ENCODE peak calls at places on chromosomes 1 and 21, in four cellular contexts. One of them, this sample, is unnamed.

GRCh38 chr1:162987866-162988265 is 81.3 kb upstream of the RGS4 start:
- DNase-seq in cardiac muscle cell: no peak
- DNase-seq in Calu3: no peak
- DNase-seq in stomach: no peak
- DNase-seq in this sample: peak; percentile 83

GRCh38 chr1:63920154-63921117 is 146.6 kb downstream of the ROR1 start:
- DNase-seq in Calu3: peak; percentile 63
- DNase-seq in stomach: no peak
- DNase-seq in cardiac muscle cell: peak; percentile 90
- DNase-seq in this sample: peak; percentile 57

GRCh38 chr1:38536089-38536488 is 323.5 kb downstream of the RRAGC start:
- DNase-seq in stomach: no peak
- DNase-seq in cardiac muscle cell: no peak
- DNase-seq in Calu3: no peak
- DNase-seq in this sample: no peak

GRCh38 chr1:68107771-68108170 is 57.3 kb upstream of the DIRAS3 start:
- DNase-seq in Calu3: peak; percentile 13
- DNase-seq in stomach: no peak
- DNase-seq in cardiac muscle cell: peak; percentile 54
- DNase-seq in this sample: peak; percentile 54

GRCh38 chr21:28069446-28069845 is 923.2 kb downstream of the LTN1 start:
- DNase-seq in Calu3: no peak
- DNase-seq in cardiac muscle cell: peak; percentile 94
- DNase-seq in stomach: no peak
- DNase-seq in this sample: no peak

GRCh38 chr1:172397221-172397620 is 23.3 kb upstream of the C1orf105 start:
- DNase-seq in stomach: no peak
- DNase-seq in Calu3: no peak
- DNase-seq in cardiac muscle cell: peak; percentile 65
- DNase-seq in this sample: peak; percentile 36

GRCh38 chr21:18023099-18023498 is 203.9 kb upstream of the C21orf91 start:
- DNase-seq in stomach: no peak
- DNase-seq in Calu3: no peak
- DNase-seq in cardiac muscle cell: no peak
- DNase-seq in this sample: no peak

GRCh38 chr1:30740952-30741894 is 16.4 kb downstream of the LAPTM5 start:
- DNase-seq in cardiac muscle cell: no peak
- DNase-seq in stomach: no peak
- DNase-seq in Calu3: peak; percentile 46
- DNase-seq in this sample: peak; percentile 31

GRCh38 chr1:33641099-33641830 is 168.8 kb downstream of the ZSCAN20 start:
- DNase-seq in stomach: no peak
- DNase-seq in cardiac muscle cell: peak; percentile 23
- DNase-seq in Calu3: no peak
- DNase-seq in this sample: peak; percentile 45

GRCh38 chr1:54681396-54681795 is 34.3 kb upstream of the TTC4 start:
- DNase-seq in cardiac muscle cell: peak; percentile 19
- DNase-seq in stomach: no peak
- DNase-seq in Calu3: no peak
- DNase-seq in this sample: no peak

GRCh38 chr1:93490357-93490756 is 42.4 kb downstream of the FNBP1L start:
- DNase-seq in stomach: no peak
- DNase-seq in cardiac muscle cell: no peak
- DNase-seq in Calu3: no peak
- DNase-seq in this sample: no peak

GRCh38 chr1:209106237-209106741 is 477.2 kb upstream of the CAMK1G start:
- DNase-seq in Calu3: no peak
- DNase-seq in cardiac muscle cell: peak; percentile 10
- DNase-seq in stomach: no peak
- DNase-seq in this sample: peak; percentile 75

GRCh38 chr21:37915941-37916794 is at the start of gene KCNJ6:
- DNase-seq in Calu3: no peak
- DNase-seq in cardiac muscle cell: peak; percentile 50
- DNase-seq in stomach: peak; percentile 35
- DNase-seq in this sample: peak; percentile 48

GRCh38 chr1:24311731-24312130 is 7.4 kb upstream of the GRHL3 start:
- DNase-seq in Calu3: no peak
- DNase-seq in stomach: no peak
- DNase-seq in cardiac muscle cell: no peak
- DNase-seq in this sample: no peak

GRCh38 chr1:225710804-225711203 is 57.9 kb upstream of the ENAH start:
- DNase-seq in cardiac muscle cell: peak; percentile 47
- DNase-seq in stomach: no peak
- DNase-seq in Calu3: no peak
- DNase-seq in this sample: peak; percentile 97

GRCh38 chr1:77683836-77684148 is 1.3 kb upstream of the ZZZ3 start:
- DNase-seq in cardiac muscle cell: no peak
- DNase-seq in stomach: no peak
- DNase-seq in Calu3: no peak
- DNase-seq in this sample: no peak

GRCh38 chr1:89832481-89833127 is 11.8 kb downstream of the LRRC8D start:
- DNase-seq in Calu3: no peak
- DNase-seq in stomach: no peak
- DNase-seq in cardiac muscle cell: no peak
- DNase-seq in this sample: no peak

DNA sequence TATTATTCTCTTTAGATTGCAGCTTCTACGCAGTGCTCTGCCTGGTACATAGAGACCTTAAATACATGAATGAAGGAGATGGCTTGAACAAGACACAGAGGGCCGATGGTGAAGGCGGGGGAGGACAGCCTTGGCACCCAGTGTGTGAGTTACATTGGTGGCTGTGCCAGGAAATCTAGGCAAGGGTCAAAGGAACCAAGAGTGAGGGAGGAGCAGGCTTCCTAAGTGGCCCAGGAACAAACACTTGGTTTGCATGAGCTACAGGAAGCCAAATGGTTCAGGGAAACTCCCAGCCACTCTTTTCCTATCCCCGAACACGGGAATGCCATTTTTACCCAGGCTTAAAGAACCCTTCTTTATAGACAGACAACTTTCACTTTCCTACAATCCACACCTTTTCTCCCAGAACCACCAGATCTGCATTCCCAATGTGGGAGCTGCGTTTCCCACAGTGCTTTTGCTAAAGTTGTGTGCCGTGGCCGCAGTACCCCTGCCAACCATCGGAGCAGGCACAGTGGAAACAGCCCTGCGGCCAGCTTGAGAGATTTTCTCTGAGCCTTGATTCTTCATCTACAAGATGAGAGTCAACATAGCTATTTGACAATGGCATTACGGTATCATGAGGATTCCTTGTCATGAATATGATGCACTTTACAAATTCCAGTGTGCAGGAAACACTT is 3.5 kb upstream of the CLEC20A start:
- DNase-seq in Calu3: no peak
- DNase-seq in cardiac muscle cell: no peak
- DNase-seq in stomach: no peak
- DNase-seq in this sample: no peak
- TF ChIP-seq CTCF in Calu3: no peak
- TF ChIP-seq CTCF in cardiac muscle cell: no peak
- TF ChIP-seq CTCF in stomach: peak; percentile 5
- TF ChIP-seq CTCF in this sample: peak; percentile 18

GRCh38 chr1:9691726-9692125 is 40.2 kb downstream of the PIK3CD start:
- DNase-seq in Calu3: no peak
- DNase-seq in cardiac muscle cell: no peak
- DNase-seq in stomach: no peak
- DNase-seq in this sample: no peak
- TF ChIP-seq CTCF in Calu3: no peak
- TF ChIP-seq CTCF in cardiac muscle cell: no peak
- TF ChIP-seq CTCF in stomach: no peak
- TF ChIP-seq CTCF in this sample: no peak

GRCh38 chr21:43818685-43819084 is 29.3 kb downstream of the RRP1 start:
- DNase-seq in cardiac muscle cell: no peak
- DNase-seq in Calu3: no peak
- DNase-seq in stomach: no peak
- DNase-seq in this sample: no peak

GRCh38 chr21:43817157-43818086 is 28.0 kb downstream of the RRP1 start:
- DNase-seq in Calu3: no peak
- DNase-seq in stomach: no peak
- DNase-seq in cardiac muscle cell: no peak
- DNase-seq in this sample: no peak

GRCh38 chr21:43815107-43815742 is 25.8 kb downstream of the RRP1 start:
- DNase-seq in Calu3: peak; percentile 32
- DNase-seq in stomach: no peak
- DNase-seq in cardiac muscle cell: no peak
- DNase-seq in this sample: no peak

GRCh38 chr21:43815991-43816390 is 26.6 kb downstream of the RRP1 start:
- DNase-seq in Calu3: no peak
- DNase-seq in cardiac muscle cell: no peak
- DNase-seq in stomach: no peak
- DNase-seq in this sample: no peak

GRCh38 chr21:43816611-43817071 is 27.3 kb downstream of the RRP1 start:
- DNase-seq in cardiac muscle cell: no peak
- DNase-seq in stomach: no peak
- DNase-seq in Calu3: no peak
- DNase-seq in this sample: no peak
- TF ChIP-seq CTCF in cardiac muscle cell: no peak
- TF ChIP-seq CTCF in stomach: no peak
- TF ChIP-seq CTCF in Calu3: no peak
- TF ChIP-seq CTCF in this sample: no peak

DNA sequence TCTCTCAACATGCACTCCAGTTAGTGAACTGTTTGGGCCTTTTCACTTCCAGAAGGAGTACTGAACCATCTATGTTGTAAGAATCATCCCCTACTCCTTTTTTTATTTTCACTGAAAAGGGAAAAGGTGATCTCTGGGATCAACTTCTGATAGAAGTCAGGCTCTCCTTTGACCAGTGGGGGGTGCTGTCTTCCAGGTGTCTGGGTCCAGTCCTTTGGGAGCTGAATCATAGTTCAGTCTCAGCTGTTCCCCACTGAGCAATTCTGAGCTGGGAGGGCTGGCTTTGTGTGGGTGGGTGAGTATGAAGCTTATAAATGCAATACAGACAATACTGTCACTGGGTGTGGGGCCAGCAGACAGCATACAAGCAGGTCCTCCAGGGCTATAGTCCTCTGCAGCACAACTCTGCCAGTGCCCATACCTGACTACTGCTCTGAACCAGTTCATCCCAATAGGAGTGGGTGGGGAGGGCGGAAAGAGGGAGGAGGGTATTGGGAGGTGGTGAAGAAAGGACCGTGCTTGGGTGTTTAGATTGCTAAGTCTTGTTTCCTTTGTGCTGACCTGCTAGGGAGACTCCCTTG is 12.5 kb upstream of the SARS1 start:
- DNase-seq in stomach: peak; percentile 34
- DNase-seq in cardiac muscle cell: peak; percentile 78
- DNase-seq in Calu3: peak; percentile 55
- DNase-seq in this sample: peak; percentile 93
- TF ChIP-seq CTCF in stomach: no peak
- TF ChIP-seq CTCF in cardiac muscle cell: peak; percentile 70
- TF ChIP-seq CTCF in Calu3: peak; percentile 16
- TF ChIP-seq CTCF in this sample: peak; percentile 76

GRCh38 chr21:32687946-32688345 is 39.9 kb downstream of the SYNJ1 start:
- DNase-seq in cardiac muscle cell: no peak
- DNase-seq in stomach: no peak
- DNase-seq in Calu3: no peak
- DNase-seq in this sample: peak; percentile 6
- TF ChIP-seq CTCF in cardiac muscle cell: no peak
- TF ChIP-seq CTCF in stomach: no peak
- TF ChIP-seq CTCF in Calu3: no peak
- TF ChIP-seq CTCF in this sample: no peak

GRCh38 chr1:161225534-161226319 is at the start of gene TOMM40L:
- DNase-seq in stomach: peak; percentile 84
- DNase-seq in cardiac muscle cell: peak; percentile 100
- DNase-seq in Calu3: peak; percentile 91
- DNase-seq in this sample: peak; percentile 100
- TF ChIP-seq CTCF in stomach: no peak
- TF ChIP-seq CTCF in cardiac muscle cell: peak; percentile 76
- TF ChIP-seq CTCF in Calu3: peak; percentile 38
- TF ChIP-seq CTCF in this sample: peak; percentile 62

GRCh38 chr1:110339427-110340206 is 440 bp downstream of the RBM15 start:
- DNase-seq in stomach: peak; percentile 51
- DNase-seq in cardiac muscle cell: peak; percentile 56
- DNase-seq in Calu3: peak; percentile 44
- DNase-seq in this sample: peak; percentile 38
- TF ChIP-seq CTCF in stomach: no peak
- TF ChIP-seq CTCF in cardiac muscle cell: peak; percentile 39
- TF ChIP-seq CTCF in Calu3: no peak
- TF ChIP-seq CTCF in this sample: peak; percentile 48

This sample was measured in MCF 10A.